ENCODE peak calls at places on chromosomes 12 and 14, in nine cellular contexts. One of them, this sample, is unnamed.

GRCh38 chr12:30463636-30464035 is 232.0 kb downstream of the IPO8 start:
- DNase-seq in adrenal gland: no peak
- DNase-seq in heart left ventricle: no peak
- DNase-seq in RWPE1: no peak
- DNase-seq in spleen: no peak
- DNase-seq in IMR-90: no peak
- DNase-seq in pancreas: no peak
- DNase-seq in CD4-positive, alpha-beta T cell: no peak
- DNase-seq in psoas muscle: no peak
- DNase-seq in this sample: no peak

GRCh38 chr12:121791671-121792496 is 1.6 kb downstream of the RHOF start:
- DNase-seq in adrenal gland: peak; percentile 30
- DNase-seq in heart left ventricle: no peak
- DNase-seq in RWPE1: no peak
- DNase-seq in spleen: peak; percentile 80
- DNase-seq in IMR-90: no peak
- DNase-seq in pancreas: no peak
- DNase-seq in CD4-positive, alpha-beta T cell: peak; percentile 51
- DNase-seq in psoas muscle: no peak
- DNase-seq in this sample: no peak

GRCh38 chr14:39615352-39615751 is 183.1 kb upstream of the FBXO33 start:
- DNase-seq in adrenal gland: no peak
- DNase-seq in heart left ventricle: no peak
- DNase-seq in RWPE1: no peak
- DNase-seq in spleen: no peak
- DNase-seq in IMR-90: no peak
- DNase-seq in pancreas: no peak
- DNase-seq in CD4-positive, alpha-beta T cell: no peak
- DNase-seq in psoas muscle: no peak
- DNase-seq in this sample: no peak

GRCh38 chr14:59478540-59478939 is 5.7 kb downstream of the L3HYPDH start:
- DNase-seq in adrenal gland: no peak
- DNase-seq in heart left ventricle: no peak
- DNase-seq in RWPE1: no peak
- DNase-seq in spleen: no peak
- DNase-seq in IMR-90: no peak
- DNase-seq in pancreas: no peak
- DNase-seq in CD4-positive, alpha-beta T cell: no peak
- DNase-seq in psoas muscle: no peak
- DNase-seq in this sample: no peak

GRCh38 chr14:78752789-78753188 is 582.6 kb downstream of the NRXN3 start:
- DNase-seq in adrenal gland: no peak
- DNase-seq in heart left ventricle: no peak
- DNase-seq in RWPE1: no peak
- DNase-seq in spleen: no peak
- DNase-seq in IMR-90: no peak
- DNase-seq in pancreas: peak; percentile 22
- DNase-seq in CD4-positive, alpha-beta T cell: no peak
- DNase-seq in psoas muscle: no peak
- DNase-seq in this sample: no peak

GRCh38 chr12:12521044-12521485 is 41.6 kb downstream of the DUSP16 start:
- DNase-seq in adrenal gland: no peak
- DNase-seq in heart left ventricle: no peak
- DNase-seq in RWPE1: no peak
- DNase-seq in spleen: no peak
- DNase-seq in IMR-90: no peak
- DNase-seq in pancreas: no peak
- DNase-seq in CD4-positive, alpha-beta T cell: no peak
- DNase-seq in psoas muscle: no peak
- DNase-seq in this sample: no peak

GRCh38 chr12:130080205-130080604 is 82.1 kb upstream of the FZD10 start:
- DNase-seq in adrenal gland: no peak
- DNase-seq in heart left ventricle: no peak
- DNase-seq in RWPE1: no peak
- DNase-seq in spleen: no peak
- DNase-seq in IMR-90: no peak
- DNase-seq in pancreas: no peak
- DNase-seq in CD4-positive, alpha-beta T cell: no peak
- DNase-seq in psoas muscle: no peak
- DNase-seq in this sample: no peak

GRCh38 chr12:129615001-129615400 is 288.8 kb downstream of the TMEM132D start:
- DNase-seq in adrenal gland: no peak
- DNase-seq in heart left ventricle: no peak
- DNase-seq in RWPE1: no peak
- DNase-seq in spleen: no peak
- DNase-seq in IMR-90: no peak
- DNase-seq in pancreas: no peak
- DNase-seq in CD4-positive, alpha-beta T cell: no peak
- DNase-seq in psoas muscle: no peak
- DNase-seq in this sample: no peak

GRCh38 chr14:49966971-49967630 is 74.2 kb downstream of the ARF6 start:
- DNase-seq in adrenal gland: no peak
- DNase-seq in heart left ventricle: no peak
- DNase-seq in RWPE1: no peak
- DNase-seq in spleen: no peak
- DNase-seq in IMR-90: peak; percentile 30
- DNase-seq in pancreas: no peak
- DNase-seq in CD4-positive, alpha-beta T cell: no peak
- DNase-seq in psoas muscle: no peak
- DNase-seq in this sample: no peak

GRCh38 chr14:49972199-49972671 is 79.4 kb downstream of the ARF6 start:
- DNase-seq in adrenal gland: no peak
- DNase-seq in heart left ventricle: peak; percentile 35
- DNase-seq in RWPE1: no peak
- DNase-seq in spleen: no peak
- DNase-seq in IMR-90: peak; percentile 74
- DNase-seq in pancreas: no peak
- DNase-seq in CD4-positive, alpha-beta T cell: no peak
- DNase-seq in psoas muscle: no peak
- DNase-seq in this sample: no peak

GRCh38 chr14:49970474-49971147 is 77.7 kb downstream of the ARF6 start:
- DNase-seq in adrenal gland: peak; percentile 41
- DNase-seq in heart left ventricle: no peak
- DNase-seq in RWPE1: no peak
- DNase-seq in spleen: no peak
- DNase-seq in IMR-90: peak; percentile 49
- DNase-seq in pancreas: no peak
- DNase-seq in CD4-positive, alpha-beta T cell: no peak
- DNase-seq in psoas muscle: no peak
- DNase-seq in this sample: no peak

GRCh38 chr14:49971156-49972141 is 78.6 kb downstream of the ARF6 start:
- DNase-seq in adrenal gland: no peak
- DNase-seq in heart left ventricle: no peak
- DNase-seq in RWPE1: no peak
- DNase-seq in spleen: no peak
- DNase-seq in IMR-90: peak; percentile 25
- DNase-seq in pancreas: no peak
- DNase-seq in CD4-positive, alpha-beta T cell: peak; percentile 33
- DNase-seq in psoas muscle: no peak
- DNase-seq in this sample: no peak

DNA sequence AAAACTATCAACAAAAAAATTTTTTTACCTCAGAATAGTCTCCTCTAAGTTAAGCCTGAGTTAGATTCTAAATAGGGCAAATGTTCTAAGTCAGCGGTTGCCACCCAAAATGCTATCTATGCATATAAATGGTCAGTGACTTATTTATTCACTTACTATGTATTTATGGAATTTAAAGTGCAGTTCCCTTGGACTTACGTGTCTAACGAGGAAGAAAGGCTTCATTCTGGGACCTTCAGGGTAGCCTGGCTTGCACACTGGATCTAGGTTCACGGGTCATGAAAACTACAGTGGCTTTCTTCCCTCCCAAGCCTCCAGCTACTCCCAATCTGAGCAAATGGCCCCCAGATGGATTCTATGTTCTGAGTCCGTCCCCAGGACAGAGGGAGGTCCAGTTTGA is 77.1 kb downstream of the ARF6 start:
- DNase-seq in adrenal gland: no peak
- DNase-seq in heart left ventricle: no peak
- DNase-seq in RWPE1: no peak
- DNase-seq in spleen: no peak
- DNase-seq in IMR-90: no peak
- DNase-seq in pancreas: no peak
- DNase-seq in CD4-positive, alpha-beta T cell: no peak
- DNase-seq in psoas muscle: no peak
- DNase-seq in this sample: no peak
- H3K27ac ChIP-seq in adrenal gland: no peak overlapping the region
- H3K27ac ChIP-seq in heart left ventricle: peak overlapping the region; percentile 59
- H3K27ac ChIP-seq in RWPE1: peak overlapping the region; percentile 64
- H3K27ac ChIP-seq in spleen: peak overlapping the region; percentile 88
- H3K27ac ChIP-seq in IMR-90: peak overlapping the region; percentile 81
- H3K27ac ChIP-seq in pancreas: peak overlapping the region; percentile 82
- H3K27ac ChIP-seq in CD4-positive, alpha-beta T cell: peak overlapping the region; percentile 80
- H3K27ac ChIP-seq in psoas muscle: peak overlapping the region; percentile 3
- H3K27ac ChIP-seq in this sample: no peak overlapping the region

GRCh38 chr14:34030864-34031263 is 80.0 kb upstream of the EGLN3 start:
- DNase-seq in adrenal gland: no peak
- DNase-seq in heart left ventricle: peak; percentile 68
- DNase-seq in RWPE1: no peak
- DNase-seq in spleen: no peak
- DNase-seq in IMR-90: peak; percentile 35
- DNase-seq in pancreas: no peak
- DNase-seq in CD4-positive, alpha-beta T cell: no peak
- DNase-seq in psoas muscle: peak; percentile 28
- DNase-seq in this sample: peak; percentile 66

GRCh38 chr14:34027990-34028490 is 77.2 kb upstream of the EGLN3 start:
- DNase-seq in adrenal gland: no peak
- DNase-seq in heart left ventricle: no peak
- DNase-seq in RWPE1: no peak
- DNase-seq in spleen: no peak
- DNase-seq in IMR-90: no peak
- DNase-seq in pancreas: no peak
- DNase-seq in CD4-positive, alpha-beta T cell: no peak
- DNase-seq in psoas muscle: no peak
- DNase-seq in this sample: no peak

GRCh38 chr14:34027130-34027989 is 76.5 kb upstream of the EGLN3 start:
- DNase-seq in adrenal gland: no peak
- DNase-seq in heart left ventricle: no peak
- DNase-seq in RWPE1: no peak
- DNase-seq in spleen: no peak
- DNase-seq in IMR-90: no peak
- DNase-seq in pancreas: no peak
- DNase-seq in CD4-positive, alpha-beta T cell: no peak
- DNase-seq in psoas muscle: no peak
- DNase-seq in this sample: no peak

GRCh38 chr14:34032720-34033119 is 81.8 kb upstream of the EGLN3 start:
- DNase-seq in adrenal gland: no peak
- DNase-seq in heart left ventricle: no peak
- DNase-seq in RWPE1: no peak
- DNase-seq in spleen: no peak
- DNase-seq in IMR-90: no peak
- DNase-seq in pancreas: no peak
- DNase-seq in CD4-positive, alpha-beta T cell: no peak
- DNase-seq in psoas muscle: no peak
- DNase-seq in this sample: no peak

DNA sequence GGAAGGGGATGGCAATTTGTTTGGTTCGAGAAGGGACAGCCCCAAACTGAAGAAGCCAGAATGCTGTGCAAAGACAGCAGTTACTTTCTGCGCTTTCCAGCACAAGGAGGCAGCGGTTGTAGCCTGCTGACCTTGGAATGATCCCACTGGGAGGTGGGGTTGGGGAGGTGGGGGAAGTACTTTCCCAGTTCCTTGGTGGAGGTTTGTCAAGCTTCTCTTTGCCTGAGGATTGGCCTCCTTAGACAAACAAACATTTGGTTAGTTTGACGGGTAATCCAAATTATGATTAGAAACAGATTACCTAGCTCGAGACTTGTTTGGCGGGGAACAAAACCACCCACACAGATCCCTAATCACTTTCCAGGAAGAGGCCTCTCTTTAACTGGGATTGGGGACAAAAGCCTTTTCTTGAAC is 79.1 kb upstream of the EGLN3 start:
- DNase-seq in adrenal gland: peak; percentile 17
- DNase-seq in heart left ventricle: peak; percentile 71
- DNase-seq in RWPE1: no peak
- DNase-seq in spleen: no peak
- DNase-seq in IMR-90: no peak
- DNase-seq in pancreas: no peak
- DNase-seq in CD4-positive, alpha-beta T cell: no peak
- DNase-seq in psoas muscle: peak; percentile 58
- DNase-seq in this sample: peak; percentile 75
- H3K27ac ChIP-seq in adrenal gland: no peak overlapping the region
- H3K27ac ChIP-seq in heart left ventricle: peak overlapping the region; percentile 68
- H3K27ac ChIP-seq in RWPE1: no peak overlapping the region
- H3K27ac ChIP-seq in spleen: no peak overlapping the region
- H3K27ac ChIP-seq in IMR-90: no peak overlapping the region
- H3K27ac ChIP-seq in pancreas: no peak overlapping the region
- H3K27ac ChIP-seq in CD4-positive, alpha-beta T cell: no peak overlapping the region
- H3K27ac ChIP-seq in psoas muscle: peak overlapping the region; percentile 30
- H3K27ac ChIP-seq in this sample: peak overlapping the region; percentile 56

GRCh38 chr12:49873361-49873934 is 30.3 kb downstream of the FAIM2 start:
- DNase-seq in adrenal gland: no peak
- DNase-seq in heart left ventricle: no peak
- DNase-seq in RWPE1: no peak
- DNase-seq in spleen: peak; percentile 45
- DNase-seq in IMR-90: peak; percentile 42
- DNase-seq in pancreas: no peak
- DNase-seq in CD4-positive, alpha-beta T cell: no peak
- DNase-seq in psoas muscle: no peak
- DNase-seq in this sample: peak; percentile 88

GRCh38 chr12:49874142-49874897 is 29.4 kb downstream of the FAIM2 start:
- DNase-seq in adrenal gland: no peak
- DNase-seq in heart left ventricle: no peak
- DNase-seq in RWPE1: no peak
- DNase-seq in spleen: peak; percentile 56
- DNase-seq in IMR-90: peak; percentile 21
- DNase-seq in pancreas: no peak
- DNase-seq in CD4-positive, alpha-beta T cell: no peak
- DNase-seq in psoas muscle: no peak
- DNase-seq in this sample: peak; percentile 38

GRCh38 chr12:49872381-49872780 is 29.5 kb upstream of the BCDIN3D start:
- DNase-seq in adrenal gland: no peak
- DNase-seq in heart left ventricle: no peak
- DNase-seq in RWPE1: no peak
- DNase-seq in spleen: peak; percentile 32
- DNase-seq in IMR-90: no peak
- DNase-seq in pancreas: no peak
- DNase-seq in CD4-positive, alpha-beta T cell: no peak
- DNase-seq in psoas muscle: no peak
- DNase-seq in this sample: peak; percentile 51

GRCh38 chr12:49871263-49871561 is 28.3 kb upstream of the BCDIN3D start:
- DNase-seq in adrenal gland: no peak
- DNase-seq in heart left ventricle: no peak
- DNase-seq in RWPE1: no peak
- DNase-seq in spleen: peak; percentile 58
- DNase-seq in IMR-90: no peak
- DNase-seq in pancreas: no peak
- DNase-seq in CD4-positive, alpha-beta T cell: no peak
- DNase-seq in psoas muscle: no peak
- DNase-seq in this sample: no peak

GRCh38 chr12:49872781-49873181 is 29.9 kb upstream of the BCDIN3D start:
- DNase-seq in adrenal gland: no peak
- DNase-seq in heart left ventricle: no peak
- DNase-seq in RWPE1: no peak
- DNase-seq in spleen: no peak
- DNase-seq in IMR-90: peak; percentile 54
- DNase-seq in pancreas: no peak
- DNase-seq in CD4-positive, alpha-beta T cell: no peak
- DNase-seq in psoas muscle: no peak
- DNase-seq in this sample: no peak
- H3K27ac ChIP-seq in adrenal gland: no peak overlapping the region
- H3K27ac ChIP-seq in heart left ventricle: no peak overlapping the region
- H3K27ac ChIP-seq in RWPE1: no peak overlapping the region
- H3K27ac ChIP-seq in spleen: no peak overlapping the region
- H3K27ac ChIP-seq in IMR-90: no peak overlapping the region
- H3K27ac ChIP-seq in pancreas: no peak overlapping the region
- H3K27ac ChIP-seq in CD4-positive, alpha-beta T cell: no peak overlapping the region
- H3K27ac ChIP-seq in psoas muscle: no peak overlapping the region
- H3K27ac ChIP-seq in this sample: no peak overlapping the region

DNA sequence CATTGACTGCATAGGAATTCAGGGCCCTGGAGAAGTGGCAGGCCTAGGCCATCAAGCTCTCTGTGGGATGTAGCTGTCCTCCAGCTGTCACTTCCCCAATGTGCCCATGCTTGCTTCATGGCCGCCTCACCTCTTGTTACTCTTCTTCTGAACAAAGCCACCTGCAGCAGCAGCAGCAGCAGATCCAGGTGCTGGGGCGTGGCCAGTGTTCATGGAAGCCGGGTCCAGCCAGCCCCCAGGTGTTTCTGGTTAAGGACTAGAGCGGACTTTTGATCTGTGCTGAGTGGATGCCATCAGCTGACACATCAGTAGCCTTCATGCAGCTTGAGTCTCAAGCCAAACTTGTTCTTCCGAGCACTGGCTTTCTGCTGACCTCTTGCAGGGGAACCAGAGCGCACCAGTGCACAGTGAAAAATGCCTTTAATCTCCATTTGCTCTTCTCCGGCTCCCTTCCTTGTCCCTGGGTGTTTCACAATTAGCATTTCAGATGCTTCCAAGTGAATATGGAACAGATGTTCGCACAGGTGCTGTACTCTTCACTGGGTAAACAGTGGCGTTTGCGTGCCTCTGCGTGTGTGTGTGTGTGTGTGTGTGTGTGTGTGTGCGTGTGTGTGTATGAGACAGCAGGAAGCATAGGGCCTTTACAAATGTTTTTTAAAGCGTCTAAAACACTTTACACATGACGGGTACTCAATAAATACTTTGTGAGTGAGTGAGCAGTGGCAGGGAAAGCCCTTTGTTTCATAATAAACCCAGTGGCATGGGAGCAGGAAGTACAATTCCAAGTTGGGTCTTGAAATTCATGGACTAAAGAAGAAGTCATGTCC is 20.1 kb downstream of the TPCN1 start:
- DNase-seq in adrenal gland: peak; percentile 38
- DNase-seq in heart left ventricle: peak; percentile 38
- DNase-seq in RWPE1: peak; percentile 88
- DNase-seq in spleen: peak; percentile 66
- DNase-seq in IMR-90: peak; percentile 96
- DNase-seq in pancreas: peak; percentile 63
- DNase-seq in CD4-positive, alpha-beta T cell: no peak
- DNase-seq in psoas muscle: no peak
- DNase-seq in this sample: no peak
- H3K27ac ChIP-seq in adrenal gland: peak overlapping the region; percentile 56
- H3K27ac ChIP-seq in heart left ventricle: peak overlapping the region; percentile 85
- H3K27ac ChIP-seq in RWPE1: peak overlapping the region; percentile 98
- H3K27ac ChIP-seq in spleen: peak overlapping the region; percentile 17
- H3K27ac ChIP-seq in IMR-90: peak overlapping the region; percentile 68
- H3K27ac ChIP-seq in pancreas: peak overlapping the region; percentile 89
- H3K27ac ChIP-seq in CD4-positive, alpha-beta T cell: no peak overlapping the region
- H3K27ac ChIP-seq in psoas muscle: peak overlapping the region; percentile 95
- H3K27ac ChIP-seq in this sample: peak overlapping the region; percentile 16

This sample was measured in right cardiac atrium.